ENCODE peak calls at places on chromosomes 6 and 20, in five cellular contexts. W, U, X, G and J are unnamed samples.

GRCh38 chr6:121549741-121550140 is 114.3 kb downstream of the GJA1 start:
- DNase-seq in G (no peak), U (no peak), W (no peak), X (no peak), J (no peak)

GRCh38 chr6:18280084-18280483 is 15.8 kb upstream of the DEK start:
- DNase-seq in U (no peak), G (no peak), X (no peak), W (no peak), J (no peak)

GRCh38 chr6:141158740-141159139 is 974.0 kb upstream of the GJE1 start:
- DNase-seq in G (no peak), U (no peak), W (no peak), X (no peak), J (no peak)

GRCh38 chr6:36721369-36722140 is 23.9 kb downstream of the RAB44 start:
- DNase-seq in U (no peak), G (no peak), X (no peak), W (no peak), J (no peak)

GRCh38 chr20:23019403-23019802 is 15.7 kb upstream of the SSTR4 start:
- DNase-seq in X (no peak), W (no peak), G (no peak), U (no peak), J (no peak)

GRCh38 chr20:19205999-19206398 is 6.4 kb upstream of the SLC24A3 start:
- DNase-seq in X (peak; percentile 69), U (peak; percentile 98), W (peak; percentile 50), G (peak; percentile 8), J (peak; percentile 7)

GRCh38 chr6:170088349-170088951 is 202.4 kb downstream of the DLL1 start:
- DNase-seq in G (no peak), U (no peak), W (no peak), X (no peak), J (peak; percentile 24)

GRCh38 chr20:58776109-58776508 is 74.6 kb downstream of the GNAS-AS1 start:
- DNase-seq in U (no peak), G (no peak), W (no peak), X (no peak), J (no peak)

GRCh38 chr20:46903937-46904336 is 9.3 kb downstream of the EYA2 start:
- DNase-seq in U (no peak), W (no peak), G (no peak), X (no peak), J (no peak)

GRCh38 chr20:18524646-18525045 is 16.9 kb downstream of the SEC23B start:
- DNase-seq in G (no peak), W (no peak), X (no peak), U (no peak), J (no peak)

GRCh38 chr20:19784511-19785172 is 26.6 kb downstream of the RIN2 start:
- DNase-seq in G (peak; percentile 9), U (peak; percentile 49), X (peak; percentile 69), W (peak; percentile 75), J (peak; percentile 42)

GRCh38 chr6:167441653-167442644 is 117.1 kb downstream of the TTLL2 start:
- DNase-seq in G (no peak), U (peak; percentile 63), X (peak; percentile 23), W (no peak), J (no peak)

GRCh38 chr20:45685896-45686295 is 15.9 kb upstream of the WFDC11 start:
- DNase-seq in G (no peak), X (no peak), U (peak; percentile 55), W (no peak), J (no peak)

GRCh38 chr20:7665311-7665863 is 274.9 kb downstream of the HAO1 start:
- DNase-seq in W (no peak), U (no peak), X (no peak), G (no peak), J (no peak)
- TF ChIP-seq POLR2AphosphoS5 in W (no peak), U (no peak), X (no peak), G (no peak), J (no peak)

DNA sequence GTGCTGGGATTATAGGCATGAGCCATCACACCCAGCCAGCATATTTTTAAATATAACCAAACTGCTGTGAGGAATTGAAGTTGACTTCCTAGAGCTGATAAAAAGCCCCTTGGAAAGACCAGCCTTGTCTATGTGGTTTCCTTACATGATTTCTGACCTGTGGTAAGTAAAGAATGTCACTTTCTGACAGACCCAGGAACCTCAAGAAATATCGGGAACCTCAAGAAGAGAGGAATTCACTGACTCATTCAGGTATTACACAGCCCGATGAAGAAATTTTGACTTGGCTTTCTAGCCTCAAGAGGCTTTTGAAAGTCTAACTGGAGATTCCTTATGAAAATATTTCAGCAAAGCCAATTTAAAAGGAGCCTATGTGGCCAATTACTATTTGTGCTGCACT is 71.8 kb downstream of the FOXF2 start:
- DNase-seq in X (no peak), U (no peak), G (peak; percentile 62), W (no peak), J (no peak)
- TF ChIP-seq GABPA in X (no peak), U (no peak), G (no peak), W (no peak), J (no peak)

DNA sequence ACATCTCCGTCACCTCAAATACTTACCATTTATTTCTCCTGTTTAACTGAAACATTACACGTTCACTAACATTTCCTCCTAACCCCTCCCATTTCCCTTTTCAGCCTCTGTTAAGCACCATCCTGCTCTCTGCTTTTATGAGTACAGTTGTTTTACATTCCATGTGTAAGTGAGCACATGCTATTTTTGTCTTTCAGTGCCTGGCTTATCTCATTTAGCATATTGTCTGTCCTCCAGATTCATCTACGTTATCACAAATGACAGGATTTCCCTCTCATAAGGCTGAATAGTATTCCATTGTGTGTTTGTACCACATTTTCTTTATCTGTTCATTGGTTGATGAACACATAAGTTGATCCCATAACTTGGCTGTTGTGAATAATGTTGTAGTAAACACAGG is 22.7 kb downstream of the TAF11 start:
- DNase-seq in U (no peak), G (no peak), X (peak; percentile 23), W (no peak), J (no peak)
- TF ChIP-seq POLR2AphosphoS5 in U (no peak), G (no peak), X (no peak), W (no peak), J (no peak)

DNA sequence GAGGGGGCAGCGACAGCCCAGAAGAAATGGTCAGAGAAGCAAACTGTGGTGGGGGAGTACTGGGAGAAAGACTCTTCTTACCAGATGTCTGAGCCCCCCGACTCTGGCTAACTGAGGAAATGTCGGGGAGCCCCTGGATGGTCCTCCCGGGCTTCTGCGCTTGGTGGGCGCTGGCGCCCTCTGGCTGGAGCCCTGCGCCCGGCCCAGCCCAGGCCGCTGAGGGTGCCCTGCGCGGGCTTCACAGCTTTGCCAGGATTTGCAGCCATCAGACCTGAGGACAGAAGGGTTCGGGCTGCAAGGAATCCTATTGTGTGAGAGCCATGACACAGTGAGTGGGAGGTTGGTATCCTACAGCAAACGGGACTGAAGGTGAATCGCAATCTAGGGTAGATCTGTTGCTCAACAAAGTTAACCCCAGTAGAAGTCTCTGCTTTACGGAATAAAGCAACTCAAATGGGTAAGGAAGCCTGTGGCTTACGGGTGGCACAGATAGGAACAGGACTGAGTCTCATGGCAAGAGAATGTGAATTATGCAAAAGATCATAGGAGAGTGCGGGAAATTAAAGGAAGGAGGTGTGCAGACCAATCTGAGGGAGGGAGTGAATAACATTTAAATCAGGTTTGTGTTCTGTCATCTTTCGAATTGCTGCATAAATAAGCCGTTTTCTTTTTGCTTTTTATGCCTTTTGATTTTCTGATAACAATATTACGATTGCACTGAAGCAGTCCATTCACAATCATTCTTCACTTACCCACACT is 719 bp upstream of the RCAN2 start:
- DNase-seq in U (peak; percentile 74), G (no peak), W (peak; percentile 6), X (peak; percentile 63), J (no peak)
- TF ChIP-seq GABPA in U (no peak), G (no peak), W (no peak), X (no peak), J (no peak)

GRCh38 chr6:151276112-151276745 is 36.5 kb downstream of the AKAP12 start:
- DNase-seq in G (no peak), X (peak; percentile 17), U (no peak), W (no peak), J (no peak)

GRCh38 chr6:151275121-151275520 is 35.4 kb downstream of the AKAP12 start:
- DNase-seq in G (no peak), X (no peak), U (no peak), W (no peak), J (no peak)

GRCh38 chr6:151279891-151280290 is 40.1 kb downstream of the AKAP12 start:
- DNase-seq in W (no peak), X (no peak), G (no peak), U (no peak), J (no peak)

GRCh38 chr6:151275566-151275965 is 35.8 kb downstream of the AKAP12 start:
- DNase-seq in U (no peak), X (no peak), W (no peak), G (no peak), J (no peak)
- TF ChIP-seq POLR2AphosphoS5 in U (no peak), X (no peak), W (no peak), G (no peak), J (no peak)

GRCh38 chr20:49775229-49775693 is 37.4 kb upstream of the SLC9A8 start:
- DNase-seq in U (peak; percentile 52), G (no peak), X (no peak), W (peak; percentile 96), J (no peak)
- TF ChIP-seq GABPA in U (no peak), G (no peak), X (no peak), W (no peak), J (no peak)

GRCh38 chr6:23842760-23843159 is 283.3 kb upstream of the NRSN1 start:
- DNase-seq in X (no peak), G (no peak), U (no peak), W (no peak), J (no peak)

GRCh38 chr6:23841116-23841515 is 284.9 kb upstream of the NRSN1 start:
- DNase-seq in G (no peak), U (no peak), X (no peak), W (no peak), J (no peak)
- TF ChIP-seq POLR2AphosphoS5 in G (no peak), U (no peak), X (no peak), W (no peak), J (no peak)